ENCODE peak calls at places on chromosome X, in seven cellular contexts. V, M, B, T, G, X and F are unnamed samples.

GRCh38 chrX:40684092-40684491 is 36.7 kb upstream of the CXorf38 start:
- DNase-seq in M (no peak), T (no peak), B (no peak), V (no peak), G (no peak), X (no peak), F (no peak)

GRCh38 chrX:39753296-39753996 is 344.3 kb downstream of the BCOR start:
- DNase-seq in T (no peak), X (peak), G (no peak), B (no peak), V (no peak), M (no peak), F (no peak)

GRCh38 chrX:128517691-128518090 is 465.5 kb upstream of the ACTRT1 start:
- DNase-seq in M (no peak), V (no peak), G (no peak), B (no peak), X (no peak), T (no peak), F (no peak)

GRCh38 chrX:150362599-150363481 is at the start of gene MAMLD1:
- DNase-seq in V (peak), T (peak), B (peak), X (peak), G (no peak), M (no peak), F (peak)

GRCh38 chrX:19152762-19153161 is 30.5 kb upstream of the ADGRG2 start:
- DNase-seq in G (no peak), M (no peak), T (no peak), X (no peak), V (peak), B (no peak), F (no peak)

GRCh38 chrX:88830113-88830512 is 83.1 kb downstream of the CPXCR1 start:
- DNase-seq in B (no peak), G (no peak), X (no peak), T (no peak), M (no peak), V (no peak), F (no peak)

GRCh38 chrX:2723316-2723879 is 28.4 kb upstream of the XG start:
- DNase-seq in V (no peak), B (no peak), T (peak), G (no peak), M (no peak), X (no peak), F (no peak)

GRCh38 chrX:67563469-67564448 is 19.9 kb downstream of the AR start:
- DNase-seq in M (no peak), T (no peak), X (no peak), G (no peak), V (no peak), B (no peak), F (no peak)

GRCh38 chrX:12978205-12979010 is 3.5 kb downstream of the TMSB4X start:
- DNase-seq in M (no peak), B (peak), G (peak), T (peak), X (peak), V (peak), F (peak)

GRCh38 chrX:46904626-46905025 is 7.6 kb upstream of the JADE3 start:
- DNase-seq in X (no peak), T (no peak), V (no peak), B (no peak), G (no peak), M (no peak), F (no peak)

GRCh38 chrX:16892504-16893362 is 22.6 kb upstream of the RBBP7 start:
- DNase-seq in M (peak), X (peak), G (no peak), T (peak), V (peak), B (peak), F (no peak)

GRCh38 chrX:21926116-21926515 is 14.4 kb upstream of the SMS start:
- DNase-seq in G (no peak), X (no peak), B (no peak), V (no peak), M (no peak), T (no peak), F (no peak)

GRCh38 chrX:3268804-3269203 is 77.6 kb downstream of the MXRA5 start:
- DNase-seq in V (no peak), M (no peak), X (no peak), T (no peak), G (no peak), B (peak), F (no peak)

GRCh38 chrX:15269618-15270521 is at the start of gene ASB9:
- DNase-seq in V (peak), X (peak), B (peak), M (no peak), G (peak), T (no peak), F (peak)
- H3K4me3 ChIP-seq in V (no peak), X (no peak), B (peak), M (no peak), G (no peak), T (no peak), F (no peak)

GRCh38 chrX:101419489-101419888 is 11.5 kb downstream of the HNRNPH2 start:
- DNase-seq in B (no peak), M (no peak), V (no peak), X (no peak), T (no peak), G (no peak), F (no peak)
- H3K4me3 ChIP-seq in B (no peak), M (no peak), V (no peak), X (no peak), T (no peak), G (no peak), F (no peak)

GRCh38 chrX:109519001-109519400 is 17.6 kb upstream of the NXT2 start:
- DNase-seq in X (no peak), B (no peak), G (no peak), M (no peak), T (no peak), V (no peak), F (no peak)
- H3K4me3 ChIP-seq in X (no peak), B (no peak), G (no peak), M (no peak), T (no peak), V (no peak), F (no peak)

DNA sequence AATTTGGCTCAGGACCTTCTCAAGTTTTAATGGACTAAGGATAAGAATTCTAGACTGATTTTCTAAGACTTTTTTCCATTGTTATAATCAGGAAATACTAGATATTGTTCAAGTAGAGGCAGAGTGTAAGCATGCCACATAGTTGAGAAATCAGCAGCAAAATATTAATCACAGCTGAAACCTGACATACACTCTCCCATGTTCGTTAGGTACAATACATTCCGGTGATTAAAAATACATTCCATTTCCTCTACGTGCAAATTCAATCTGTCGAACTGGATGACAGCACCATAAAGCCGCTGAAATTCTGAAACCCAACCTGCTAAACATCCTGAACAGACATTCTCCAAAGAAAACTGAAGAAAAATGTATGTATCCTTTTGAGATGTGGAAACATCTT is 587.6 kb upstream of the DIPK2B start:
- DNase-seq in X (no peak), G (no peak), T (no peak), V (no peak), B (no peak), M (no peak), F (no peak)
- H3K4me3 ChIP-seq in X (no peak), G (no peak), T (no peak), V (no peak), B (peak), M (no peak), F (no peak)

DNA sequence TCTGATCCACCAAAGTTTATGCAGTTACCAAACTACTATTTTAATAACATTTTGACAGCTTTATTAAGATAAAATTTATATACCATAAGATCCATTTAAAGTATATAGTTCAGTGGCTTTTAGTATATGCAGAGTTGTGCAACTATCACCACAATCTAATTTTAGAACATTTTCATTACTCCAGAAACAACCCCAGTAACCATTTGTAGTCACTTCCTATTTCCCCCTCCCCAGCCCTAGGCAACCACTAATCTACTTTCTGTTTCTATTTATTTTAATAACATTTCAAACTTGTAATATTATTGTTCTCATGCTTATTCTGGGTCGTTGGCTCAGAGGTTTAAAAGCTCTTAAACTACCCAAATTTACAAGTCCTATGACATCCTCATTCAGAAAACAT is 18.3 kb downstream of the XIAP start:
- DNase-seq in T (no peak), G (no peak), X (no peak), B (no peak), M (no peak), V (peak), F (no peak)
- H3K4me3 ChIP-seq in T (no peak), G (no peak), X (no peak), B (no peak), M (no peak), V (no peak), F (no peak)

GRCh38 chrX:131762802-131763234 is 218.9 kb downstream of the OR13H1 start:
- DNase-seq in B (peak), T (peak), V (peak), G (no peak), M (no peak), X (peak), F (no peak)

GRCh38 chrX:131763674-131764073 is 219.8 kb downstream of the OR13H1 start:
- DNase-seq in T (peak), X (no peak), M (no peak), G (no peak), B (peak), V (peak), F (no peak)

GRCh38 chrX:131764224-131764623 is 220.3 kb downstream of the OR13H1 start:
- DNase-seq in B (no peak), G (no peak), M (no peak), X (no peak), V (no peak), T (no peak), F (no peak)
- H3K4me3 ChIP-seq in B (peak), G (no peak), M (peak), X (no peak), V (peak), T (peak), F (no peak)

DNA sequence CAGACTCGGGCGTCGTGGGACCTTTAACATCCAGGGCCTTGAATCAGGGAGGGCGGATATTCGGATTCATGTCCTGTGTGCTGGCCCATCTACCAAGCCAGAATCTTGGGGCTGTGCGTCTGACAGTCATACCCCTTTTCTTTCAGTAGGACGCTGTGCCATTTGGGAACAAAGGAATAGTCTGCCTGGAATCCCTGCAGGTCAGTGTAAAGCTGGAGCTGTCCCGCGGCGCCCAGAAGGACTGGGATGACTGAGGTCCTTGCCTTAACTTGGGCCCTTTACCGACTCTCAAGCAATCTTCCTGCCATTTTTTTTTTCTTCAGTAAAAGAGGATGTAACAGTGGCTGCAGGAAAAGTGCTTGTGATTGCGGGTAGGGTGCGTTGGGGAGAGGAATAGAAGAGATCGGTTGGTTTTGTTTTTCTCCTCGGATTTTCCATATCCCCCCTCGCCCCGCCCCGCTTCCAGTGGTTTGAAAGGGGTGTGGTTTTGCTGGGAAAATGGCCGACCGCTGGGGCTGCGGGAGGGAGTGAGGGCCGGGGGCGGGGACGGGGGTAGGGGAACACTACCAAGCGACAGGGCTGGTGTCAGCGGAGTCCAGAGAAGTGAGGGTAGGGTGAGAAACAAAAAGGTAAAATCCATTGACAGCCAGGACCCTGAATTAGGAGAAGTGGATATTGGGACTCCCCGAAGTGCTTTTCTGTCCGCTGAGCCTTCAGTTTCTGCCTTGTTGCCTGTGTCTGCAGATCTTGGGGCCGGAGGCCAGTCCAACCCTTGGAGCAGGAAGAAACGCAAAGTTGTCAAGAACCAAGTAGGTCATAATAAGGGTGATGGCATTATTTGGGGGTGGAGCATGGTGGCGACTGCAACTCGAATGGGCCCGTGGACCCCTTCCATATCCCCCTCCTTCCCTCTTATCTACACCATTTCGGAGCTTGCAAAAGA is 749 bp downstream of the ARMCX1 start:
- DNase-seq in X (peak), B (peak), M (peak), V (peak), T (peak), G (no peak), F (peak)
- H3K4me3 ChIP-seq in X (peak), B (peak), M (peak), V (peak), T (peak), G (peak), F (peak)

GRCh38 chrX:66016905-66017658 is 22.8 kb downstream of the VSIG4 start:
- DNase-seq in B (no peak), V (no peak), M (no peak), X (no peak), G (no peak), T (no peak), F (no peak)
- H3K4me3 ChIP-seq in B (no peak), V (no peak), M (no peak), X (no peak), G (no peak), T (no peak), F (no peak)